ENCODE peak calls at places on chromosomes 1 and 21, in six cellular contexts. F, W, J, N, Z and E are unnamed samples.

GRCh38 chr21:44057960-44058651 is 46.0 kb downstream of the TRAPPC10 start:
- DNase-seq in F (no peak), W (no peak), J (no peak), N (peak), Z (no peak), E (no peak)

GRCh38 chr1:230226004-230226800 is 159.2 kb downstream of the GALNT2 start:
- DNase-seq in F (no peak), W (no peak), J (no peak), N (no peak), Z (no peak), E (no peak)

GRCh38 chr1:89962024-89962741 is 32.7 kb upstream of the ZNF326 start:
- DNase-seq in F (no peak), W (no peak), J (no peak), N (no peak), Z (peak), E (no peak)

GRCh38 chr1:145962157-145963102 is 1.9 kb downstream of the ANKRD34A start:
- DNase-seq in F (peak), W (no peak), J (peak), N (peak), Z (no peak), E (no peak)

GRCh38 chr1:182192215-182192614 is 130.7 kb upstream of the ZNF648 start:
- DNase-seq in F (no peak), W (no peak), J (no peak), N (no peak), Z (no peak), E (no peak)

GRCh38 chr1:12464028-12464427 is 154.0 kb downstream of the DHRS3 start:
- DNase-seq in F (peak), W (no peak), J (no peak), N (peak), Z (no peak), E (no peak)

GRCh38 chr21:23809573-23809972 is 1797.7 kb downstream of the MRPL39 start:
- DNase-seq in F (no peak), W (no peak), J (no peak), N (no peak), Z (no peak), E (no peak)

GRCh38 chr21:35882791-35883240 is 177.5 kb downstream of the SETD4 start:
- DNase-seq in F (no peak), W (no peak), J (no peak), N (peak), Z (peak), E (peak)

GRCh38 chr1:215132156-215132555 is 49.6 kb downstream of the KCNK2 start:
- DNase-seq in F (no peak), W (no peak), J (no peak), N (no peak), Z (no peak), E (peak)

GRCh38 chr21:45765375-45765774 is 121.8 kb downstream of the PCBP3 start:
- DNase-seq in F (no peak), W (no peak), J (no peak), N (no peak), Z (no peak), E (no peak)

GRCh38 chr1:111672338-111672737 is 52.7 kb downstream of the RAP1A start:
- DNase-seq in F (no peak), W (no peak), J (no peak), N (no peak), Z (no peak), E (no peak)
- TF ChIP-seq CTCF in F (no peak), W (no peak), J (no peak), N (no peak), Z (no peak), E (no peak)

GRCh38 chr1:28840928-28841544 is 29.1 kb downstream of the OPRD1 start:
- DNase-seq in F (no peak), W (no peak), J (no peak), N (no peak), Z (no peak), E (no peak)
- TF ChIP-seq CTCF in F (no peak), W (no peak), J (no peak), N (no peak), Z (no peak), E (no peak)

DNA sequence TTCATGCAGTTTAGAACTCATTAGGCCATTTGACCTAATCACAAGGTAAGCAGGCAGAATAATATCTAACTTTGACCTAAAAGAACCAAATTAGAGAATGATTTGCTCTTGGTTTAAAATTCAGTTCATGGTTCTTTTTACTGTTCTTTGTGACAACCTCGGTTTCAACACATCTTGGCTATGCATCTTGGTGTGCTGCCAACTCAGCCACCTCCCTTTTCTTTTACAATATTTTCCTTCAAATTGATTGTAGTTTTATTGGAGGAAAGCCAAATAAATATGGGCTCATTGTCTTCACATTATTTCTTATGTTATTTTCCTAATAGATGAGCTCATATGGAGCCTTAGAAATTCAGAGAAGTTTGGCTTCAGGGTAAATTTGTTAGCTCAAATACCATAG is 338.3 kb downstream of the SIPA1L2 start:
- DNase-seq in F (peak), W (no peak), J (no peak), N (peak), Z (no peak), E (no peak)
- TF ChIP-seq CTCF in F (no peak), W (no peak), J (no peak), N (no peak), Z (no peak), E (no peak)

GRCh38 chr1:115185351-115185750 is 96.0 kb upstream of the TSPAN2 start:
- DNase-seq in F (no peak), W (no peak), J (no peak), N (no peak), Z (no peak), E (no peak)

GRCh38 chr1:115184951-115185331 is 95.6 kb upstream of the TSPAN2 start:
- DNase-seq in F (peak), W (no peak), J (no peak), N (no peak), Z (peak), E (no peak)

GRCh38 chr1:115183158-115183557 is 93.9 kb upstream of the TSPAN2 start:
- DNase-seq in F (no peak), W (no peak), J (peak), N (no peak), Z (no peak), E (no peak)

GRCh38 chr1:115183711-115184259 is 94.5 kb upstream of the TSPAN2 start:
- DNase-seq in F (peak), W (no peak), J (no peak), N (no peak), Z (no peak), E (no peak)

GRCh38 chr1:115184260-115184950 is 95.1 kb upstream of the TSPAN2 start:
- DNase-seq in F (no peak), W (no peak), J (no peak), N (no peak), Z (no peak), E (no peak)
- TF ChIP-seq CTCF in F (no peak), W (peak), J (no peak), N (no peak), Z (peak), E (no peak)

GRCh38 chr1:25889470-25889869 is 14.0 kb upstream of the PAQR7 start:
- DNase-seq in F (no peak), W (no peak), J (peak), N (no peak), Z (peak), E (no peak)
- TF ChIP-seq CTCF in F (no peak), W (peak), J (no peak), N (no peak), Z (peak), E (peak)